ENCODE peak calls at places on chromosomes 13 and 19, in five cellular contexts. One of them, this sample, is unnamed.

GRCh38 chr13:24267801-24268200 is 41.6 kb upstream of the C1QTNF9 start:
- DNase-seq in GM04503: no peak
- DNase-seq in BJ: no peak
- DNase-seq in dorsolateral prefrontal cortex: no peak
- DNase-seq in NCI-H2029: no peak
- DNase-seq in this sample: no peak

GRCh38 chr19:11378319-11379189 is 4.1 kb downstream of the SWSAP1 start:
- DNase-seq in GM04503: no peak
- DNase-seq in BJ: no peak
- DNase-seq in dorsolateral prefrontal cortex: peak
- DNase-seq in NCI-H2029: no peak
- DNase-seq in this sample: peak

GRCh38 chr19:49339364-49340068 is 4.3 kb downstream of the CD37 start:
- DNase-seq in GM04503: no peak
- DNase-seq in BJ: peak
- DNase-seq in dorsolateral prefrontal cortex: peak
- DNase-seq in NCI-H2029: no peak
- DNase-seq in this sample: no peak

GRCh38 chr13:47594833-47595232 is 406.2 kb downstream of the SUCLA2 start:
- DNase-seq in GM04503: no peak
- DNase-seq in BJ: no peak
- DNase-seq in dorsolateral prefrontal cortex: no peak
- DNase-seq in NCI-H2029: no peak
- DNase-seq in this sample: no peak

GRCh38 chr19:56840452-56841193 is at the start of the genes PEG3 and ZIM2:
- DNase-seq in GM04503: no peak
- DNase-seq in BJ: no peak
- DNase-seq in dorsolateral prefrontal cortex: peak
- DNase-seq in NCI-H2029: no peak
- DNase-seq in this sample: no peak

GRCh38 chr13:73514208-73514607 is 455.4 kb downstream of the KLF5 start:
- DNase-seq in GM04503: no peak
- DNase-seq in BJ: no peak
- DNase-seq in dorsolateral prefrontal cortex: no peak
- DNase-seq in NCI-H2029: no peak
- DNase-seq in this sample: no peak

GRCh38 chr13:41326661-41327060 is 15.6 kb downstream of the NAA16 start:
- DNase-seq in GM04503: no peak
- DNase-seq in BJ: no peak
- DNase-seq in dorsolateral prefrontal cortex: no peak
- DNase-seq in NCI-H2029: no peak
- DNase-seq in this sample: no peak

GRCh38 chr13:110914293-110915056 is 394 bp downstream of the ANKRD10 start:
- DNase-seq in GM04503: no peak
- DNase-seq in BJ: no peak
- DNase-seq in dorsolateral prefrontal cortex: peak
- DNase-seq in NCI-H2029: peak
- DNase-seq in this sample: peak

GRCh38 chr19:28497137-28497536 is 715.8 kb downstream of the UQCRFS1 start:
- DNase-seq in GM04503: no peak
- DNase-seq in BJ: no peak
- DNase-seq in dorsolateral prefrontal cortex: no peak
- DNase-seq in NCI-H2029: no peak
- DNase-seq in this sample: no peak

GRCh38 chr13:27919299-27919933 is 384 bp upstream of the PDX1 start:
- DNase-seq in GM04503: no peak
- DNase-seq in BJ: no peak
- DNase-seq in dorsolateral prefrontal cortex: no peak
- DNase-seq in NCI-H2029: peak
- DNase-seq in this sample: no peak

GRCh38 chr13:102597029-102598015 is 536 bp downstream of the TPP2 start:
- DNase-seq in GM04503: no peak
- DNase-seq in BJ: no peak
- DNase-seq in dorsolateral prefrontal cortex: no peak
- DNase-seq in NCI-H2029: no peak
- DNase-seq in this sample: peak

This sample was measured in C1 segment of cervical spinal cord.